ENCODE peak calls at places on chromosome 20, in eight cellular contexts. G, N, V, T, M, Z, O and J are unnamed samples.

GRCh38 chr20:59645761-59646171 is 41.4 kb downstream of the PHACTR3 start:
- DNase-seq in G (no peak), N (peak; percentile 9), V (no peak), T (no peak), M (no peak), Z (no peak), O (no peak), J (no peak)

GRCh38 chr20:58985656-58986055 is 4.6 kb downstream of the NELFCD start:
- DNase-seq in G (no peak), N (no peak), V (no peak), T (peak; percentile 61), M (no peak), Z (no peak), O (no peak), J (peak; percentile 46)

GRCh38 chr20:54267510-54268003 is 59.7 kb downstream of the PFDN4 start:
- DNase-seq in G (peak; percentile 6), N (peak; percentile 32), V (peak; percentile 7), T (peak; percentile 32), M (no peak), Z (no peak), O (peak; percentile 27), J (no peak)

GRCh38 chr20:4726710-4727391 is 5.1 kb downstream of the PRND start:
- DNase-seq in G (peak; percentile 82), N (no peak), V (no peak), T (peak; percentile 59), M (no peak), Z (peak; percentile 64), O (no peak), J (peak; percentile 87)

GRCh38 chr20:24100370-24101011 is 111.9 kb upstream of the GGTLC1 start:
- DNase-seq in G (peak; percentile 47), N (peak; percentile 54), V (no peak), T (peak; percentile 80), M (peak; percentile 48), Z (no peak), O (peak; percentile 80), J (peak; percentile 52)

GRCh38 chr20:25623225-25623735 is 534 bp downstream of the NANP start:
- DNase-seq in G (peak; percentile 24), N (peak; percentile 48), V (peak; percentile 28), T (peak; percentile 47), M (peak; percentile 1), Z (no peak), O (peak; percentile 41), J (peak; percentile 38)

GRCh38 chr20:52425253-52425652 is 233.7 kb upstream of the ZFP64 start:
- DNase-seq in G (peak; percentile 6), N (no peak), V (no peak), T (peak; percentile 50), M (no peak), Z (no peak), O (no peak), J (peak; percentile 38)

GRCh38 chr20:40251284-40251932 is 437.6 kb downstream of the MAFB start:
- DNase-seq in G (peak; percentile 15), N (no peak), V (no peak), T (peak; percentile 27), M (no peak), Z (no peak), O (peak; percentile 58), J (peak; percentile 50)

GRCh38 chr20:53162251-53162835 is 190.2 kb downstream of the TSHZ2 start:
- DNase-seq in G (peak; percentile 47), N (no peak), V (peak; percentile 34), T (peak; percentile 59), M (no peak), Z (peak; percentile 6), O (peak; percentile 65), J (peak; percentile 93)

GRCh38 chr20:49385471-49385870 is 97.0 kb downstream of the KCNB1 start:
- DNase-seq in G (peak; percentile 22), N (no peak), V (no peak), T (peak; percentile 50), M (no peak), Z (no peak), O (peak; percentile 71), J (peak; percentile 45)

GRCh38 chr20:50658804-50659380 is 32.5 kb downstream of the RIPOR3 start:
- DNase-seq in G (no peak), N (no peak), V (no peak), T (peak; percentile 42), M (no peak), Z (no peak), O (no peak), J (no peak)

GRCh38 chr20:59670786-59671492 is 66.6 kb downstream of the PHACTR3 start:
- DNase-seq in G (no peak), N (peak; percentile 16), V (no peak), T (no peak), M (no peak), Z (no peak), O (no peak), J (no peak)

GRCh38 chr20:38216736-38217595 is 43.6 kb downstream of the KIAA1755 start:
- DNase-seq in G (no peak), N (no peak), V (no peak), T (no peak), M (no peak), Z (no peak), O (no peak), J (no peak)

GRCh38 chr20:44494266-44494665 is 18.6 kb downstream of the TTPAL start:
- DNase-seq in G (peak; percentile 87), N (no peak), V (no peak), T (no peak), M (no peak), Z (peak; percentile 52), O (no peak), J (peak; percentile 73)

GRCh38 chr20:44092551-44093248 is 94.3 kb downstream of the JPH2 start:
- DNase-seq in G (peak; percentile 49), N (no peak), V (no peak), T (peak; percentile 70), M (no peak), Z (no peak), O (peak; percentile 72), J (peak; percentile 69)

GRCh38 chr20:58600756-58601155 is 50.3 kb upstream of the STX16 start:
- DNase-seq in G (no peak), N (no peak), V (no peak), T (no peak), M (no peak), Z (no peak), O (no peak), J (no peak)

GRCh38 chr20:56758706-56759105 is 129.6 kb downstream of the TFAP2C start:
- DNase-seq in G (no peak), N (no peak), V (no peak), T (no peak), M (no peak), Z (no peak), O (no peak), J (no peak)

GRCh38 chr20:41482647-41483552 is 116.3 kb upstream of the EMILIN3 start:
- DNase-seq in G (peak; percentile 93), N (no peak), V (no peak), T (peak; percentile 40), M (no peak), Z (peak; percentile 91), O (no peak), J (peak; percentile 77)

GRCh38 chr20:13231031-13231752 is 10.1 kb downstream of the ISM1 start:
- DNase-seq in G (peak; percentile 28), N (no peak), V (no peak), T (no peak), M (peak; percentile 13), Z (peak; percentile 45), O (no peak), J (peak; percentile 67)

GRCh38 chr20:35601021-35601973 is 14.3 kb upstream of the SPAG4 start:
- DNase-seq in G (peak; percentile 72), N (peak; percentile 79), V (peak; percentile 63), T (peak; percentile 83), M (peak; percentile 63), Z (no peak), O (peak; percentile 92), J (peak; percentile 72)

GRCh38 chr20:57581202-57582028 is 20.5 kb downstream of the PCK1 start:
- DNase-seq in G (no peak), N (no peak), V (no peak), T (no peak), M (no peak), Z (no peak), O (no peak), J (no peak)

GRCh38 chr20:10090588-10091166 is 55.9 kb downstream of the ANKEF1 start:
- DNase-seq in G (peak; percentile 53), N (peak; percentile 35), V (peak; percentile 38), T (peak; percentile 75), M (no peak), Z (no peak), O (peak; percentile 75), J (peak; percentile 71)

GRCh38 chr20:17571153-17571527 is 1.3 kb downstream of the DSTN start:
- DNase-seq in G (no peak), N (no peak), V (no peak), T (peak; percentile 41), M (no peak), Z (no peak), O (no peak), J (no peak)

GRCh38 chr20:33169176-33169794 is 1.3 kb downstream of the BPIFA2 start:
- DNase-seq in G (no peak), N (no peak), V (no peak), T (no peak), M (no peak), Z (no peak), O (peak; percentile 32), J (peak; percentile 4)
- TF ChIP-seq CTCF in G (peak; percentile 20), N (no peak), V (no peak), T (peak; percentile 33), M (peak; percentile 45), Z (peak; percentile 42), O (peak; percentile 64), J (peak; percentile 54)

DNA sequence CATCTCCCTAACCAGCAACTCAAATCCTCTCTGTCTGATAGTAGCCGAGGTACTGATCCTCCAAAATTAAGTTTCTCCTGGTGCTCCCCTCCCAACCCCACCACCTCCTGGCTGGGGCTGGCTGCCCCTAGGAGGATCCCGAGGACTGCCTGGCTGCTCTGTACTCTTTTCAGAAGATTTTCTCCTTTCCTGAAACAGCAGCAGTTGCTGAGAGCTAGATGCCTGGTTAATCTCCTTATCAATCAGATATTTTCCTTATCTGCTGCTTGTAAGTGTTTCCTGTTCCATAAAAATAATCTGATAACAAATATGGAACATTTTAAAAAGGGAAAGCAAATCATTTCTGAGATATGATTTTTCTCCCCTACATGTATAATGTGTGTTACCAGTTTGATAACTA is 52.8 kb downstream of the ZMYND8 start:
- DNase-seq in G (no peak), N (no peak), V (no peak), T (no peak), M (no peak), Z (no peak), O (no peak), J (no peak)
- H3K4me3 ChIP-seq in G (no peak overlapping the region), N (no peak overlapping the region), V (no peak overlapping the region), T (no peak overlapping the region), M (no peak overlapping the region), Z (no peak overlapping the region), O (no peak overlapping the region), J (no peak overlapping the region)

GRCh38 chr20:45538209-45538798 is 978 bp downstream of the WFDC6 start:
- DNase-seq in G (no peak), N (no peak), V (no peak), T (no peak), M (no peak), Z (no peak), O (peak; percentile 13), J (no peak)
- TF ChIP-seq CTCF in G (no peak), N (no peak), V (no peak), T (no peak), M (no peak), Z (no peak), O (peak; percentile 37), J (no peak)

DNA sequence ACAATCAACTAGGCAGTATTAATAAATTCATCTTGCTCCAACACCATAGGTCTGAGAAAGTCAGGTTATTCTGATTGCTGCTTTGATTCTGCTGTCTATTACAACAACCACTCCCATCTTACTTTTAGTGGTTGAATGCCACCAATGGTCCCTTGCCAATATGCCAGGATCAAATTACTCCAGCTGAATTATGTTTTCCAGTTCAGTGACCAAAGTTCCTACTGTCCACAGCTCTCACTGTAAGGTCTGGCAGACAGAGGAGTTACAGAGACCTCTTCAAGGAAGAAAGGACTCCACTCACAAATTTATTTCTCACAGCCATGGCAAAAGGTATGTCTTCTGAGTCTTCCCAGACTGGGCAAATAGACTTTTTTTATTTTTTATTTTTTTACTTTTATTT is 557.0 kb downstream of the HAO1 start:
- DNase-seq in G (no peak), N (no peak), V (no peak), T (no peak), M (no peak), Z (no peak), O (no peak), J (no peak)
- H3K4me3 ChIP-seq in G (no peak overlapping the region), N (no peak overlapping the region), V (no peak overlapping the region), T (no peak overlapping the region), M (no peak overlapping the region), Z (no peak overlapping the region), O (no peak overlapping the region), J (no peak overlapping the region)